ENCODE peak calls at places on chromosome 1, in nine cellular contexts. N, A, C, Q, W, Z, V, K and M are unnamed samples.

GRCh38 chr1:242239394-242239793 is 240.5 kb upstream of the MAP1LC3C start:
- DNase-seq in Z (no peak), K (no peak), C (no peak), N (no peak), Q (no peak), A (no peak), W (no peak), V (no peak), M (no peak)

GRCh38 chr1:94385354-94385947 is 32.7 kb upstream of the ABCD3 start:
- DNase-seq in Z (no peak), V (no peak), W (no peak), K (no peak), C (no peak), Q (no peak), N (no peak), A (no peak), M (no peak)

GRCh38 chr1:7298749-7299151 is 472.3 kb upstream of the VAMP3 start:
- DNase-seq in W (no peak), N (no peak), Q (no peak), V (no peak), K (no peak), C (no peak), Z (no peak), A (no peak), M (no peak)

GRCh38 chr1:41811051-41811795 is 107.5 kb downstream of the HIVEP3 start:
- DNase-seq in W (peak), V (no peak), K (no peak), N (no peak), A (no peak), Z (no peak), Q (no peak), C (no peak), M (no peak)

GRCh38 chr1:155706101-155706619 is 17.3 kb downstream of the DAP3 start:
- DNase-seq in K (no peak), N (no peak), Z (no peak), Q (no peak), V (no peak), W (no peak), C (no peak), A (no peak), M (no peak)

GRCh38 chr1:84330125-84330984 is 28.8 kb downstream of the SAMD13 start:
- DNase-seq in K (no peak), C (no peak), W (no peak), Z (no peak), Q (no peak), V (peak), N (no peak), A (no peak), M (no peak)

GRCh38 chr1:230067441-230067870 is 418 bp downstream of the GALNT2 start:
- DNase-seq in Z (no peak), V (no peak), A (no peak), K (peak), Q (no peak), W (peak), C (no peak), N (no peak), M (peak)

GRCh38 chr1:227788279-227789041 is 27.0 kb upstream of the PRSS38 start:
- DNase-seq in C (peak), N (no peak), Z (no peak), Q (no peak), A (no peak), V (peak), K (peak), W (peak), M (peak)

GRCh38 chr1:1355376-1355775 is 3.0 kb downstream of the MXRA8 start:
- DNase-seq in W (no peak), N (no peak), K (peak), C (no peak), V (no peak), A (no peak), Q (no peak), Z (no peak), M (no peak)

GRCh38 chr1:156859523-156860112 is 701 bp upstream of the INSRR start:
- DNase-seq in Z (no peak), Q (no peak), K (peak), V (no peak), W (no peak), C (no peak), N (no peak), A (peak), M (peak)

GRCh38 chr1:151504759-151505158 is 6.4 kb upstream of the CGN start:
- DNase-seq in V (no peak), Z (no peak), K (no peak), N (no peak), C (no peak), A (no peak), Q (no peak), W (no peak), M (no peak)